ENCODE peak calls at places on chromosomes 5 and 9, in nine cellular contexts. U, I, X, F, Z, B, J, P and L are unnamed samples.

GRCh38 chr5:23507278-23507685 is at the start of gene PRDM9:
- DNase-seq in U (no peak), I (peak), X (peak), F (no peak), Z (peak), B (no peak), J (no peak), P (peak), L (peak)

GRCh38 chr5:167303582-167303981 is 987.9 kb upstream of the WWC1 start:
- DNase-seq in U (no peak), I (no peak), X (peak), F (no peak), Z (no peak), B (no peak), J (no peak), P (no peak), L (no peak)

GRCh38 chr9:70614786-70615565 is 200.5 kb upstream of the KLF9 start:
- DNase-seq in U (no peak), I (no peak), X (no peak), F (no peak), Z (no peak), B (no peak), J (no peak), P (no peak), L (peak)

GRCh38 chr5:79146352-79146751 is 34.7 kb downstream of the BHMT start:
- DNase-seq in U (no peak), I (no peak), X (no peak), F (no peak), Z (no peak), B (no peak), J (no peak), P (peak), L (no peak)

GRCh38 chr5:145531038-145531734 is 304.0 kb downstream of the PRELID2 start:
- DNase-seq in U (no peak), I (peak), X (no peak), F (no peak), Z (peak), B (no peak), J (no peak), P (peak), L (no peak)

GRCh38 chr9:112748041-112748440 is 2.5 kb upstream of the SNX30 start:
- DNase-seq in U (no peak), I (no peak), X (no peak), F (no peak), Z (no peak), B (no peak), J (no peak), P (no peak), L (no peak)

GRCh38 chr5:175460126-175460525 is 16.1 kb upstream of the DRD1 start:
- DNase-seq in U (no peak), I (no peak), X (no peak), F (no peak), Z (no peak), B (no peak), J (no peak), P (peak), L (no peak)

GRCh38 chr9:5817776-5818336 is 15.1 kb downstream of the ERMP1 start:
- DNase-seq in U (no peak), I (no peak), X (no peak), F (no peak), Z (no peak), B (no peak), J (no peak), P (peak), L (no peak)

GRCh38 chr5:123454236-123454911 is 31.2 kb upstream of the CEP120 start:
- DNase-seq in U (no peak), I (no peak), X (no peak), F (no peak), Z (no peak), B (no peak), J (no peak), P (peak), L (no peak)

GRCh38 chr5:147442134-147442726 is 67.6 kb downstream of the DPYSL3 start:
- DNase-seq in U (no peak), I (no peak), X (no peak), F (no peak), Z (no peak), B (no peak), J (no peak), P (no peak), L (no peak)

GRCh38 chr9:96186601-96187011 is 115.4 kb downstream of the HSD17B3 start:
- DNase-seq in U (no peak), I (no peak), X (peak), F (no peak), Z (peak), B (no peak), J (no peak), P (peak), L (peak)

GRCh38 chr9:10366171-10366779 is 246.5 kb downstream of the PTPRD start:
- DNase-seq in U (no peak), I (peak), X (peak), F (no peak), Z (no peak), B (peak), J (no peak), P (peak), L (no peak)

GRCh38 chr9:100521282-100521681 is 48.3 kb downstream of the TMEFF1 start:
- DNase-seq in U (no peak), I (no peak), X (no peak), F (no peak), Z (no peak), B (no peak), J (no peak), P (no peak), L (no peak)

GRCh38 chr5:39200081-39200480 is 19.3 kb downstream of the FYB1 start:
- DNase-seq in U (no peak), I (no peak), X (no peak), F (no peak), Z (no peak), B (no peak), J (no peak), P (no peak), L (no peak)

GRCh38 chr9:752681-753200 is 88.8 kb upstream of the DMRT1 start:
- DNase-seq in U (no peak), I (no peak), X (no peak), F (no peak), Z (no peak), B (no peak), J (no peak), P (peak), L (no peak)

GRCh38 chr9:4065054-4065453 is 234.8 kb downstream of the GLIS3 start:
- DNase-seq in U (no peak), I (no peak), X (no peak), F (no peak), Z (no peak), B (no peak), J (no peak), P (no peak), L (no peak)

GRCh38 chr5:177232761-177233160 is 70.8 kb downstream of the RAB24 start:
- DNase-seq in U (no peak), I (no peak), X (no peak), F (no peak), Z (no peak), B (no peak), J (no peak), P (no peak), L (no peak)

DNA sequence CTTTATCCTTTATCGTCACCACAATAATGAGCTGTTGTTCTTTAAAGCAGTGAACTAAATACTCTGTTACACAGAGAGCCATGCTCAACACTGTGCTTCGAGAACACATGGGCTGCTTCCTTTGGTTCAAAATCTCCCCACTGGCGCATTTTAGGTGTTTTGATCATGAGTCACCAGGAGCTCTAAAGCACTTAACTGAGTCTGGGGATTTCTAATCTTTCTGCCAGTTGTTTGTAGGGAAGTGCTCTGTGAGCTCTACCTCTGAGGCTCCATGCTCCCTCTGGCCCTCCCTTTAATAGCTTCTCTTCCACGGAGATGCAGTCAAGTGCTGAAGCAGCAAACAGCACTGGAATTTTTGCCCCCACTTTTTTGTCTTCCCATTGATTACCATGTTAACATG is 17.0 kb downstream of the ERAP2 start:
- DNase-seq in U (no peak), I (no peak), X (no peak), F (no peak), Z (no peak), B (no peak), J (peak), P (peak), L (no peak)
- H3K27ac ChIP-seq in U (no peak), I (no peak), X (no peak), F (no peak), Z (no peak), B (no peak), J (no peak), P (no peak), L (no peak)

DNA sequence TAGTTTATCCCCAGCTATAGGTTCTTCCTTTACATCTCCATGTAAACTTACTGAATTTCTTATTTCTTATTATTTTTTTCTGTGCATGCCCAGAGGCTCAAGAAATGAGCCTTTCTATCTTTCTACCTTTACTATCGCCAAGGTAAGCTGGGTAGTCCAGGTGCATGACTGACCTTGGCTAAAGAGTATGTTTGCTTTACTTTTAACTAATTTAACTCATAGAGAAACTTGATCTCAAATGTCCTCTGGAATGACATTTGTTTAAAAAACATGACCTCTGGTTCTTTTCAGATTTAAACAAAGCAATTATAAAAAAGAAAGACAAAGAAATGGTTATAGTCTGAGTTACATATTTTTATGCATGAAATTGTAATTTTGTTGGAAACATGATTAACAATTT is 397 bp downstream of the C6 start:
- DNase-seq in U (no peak), I (no peak), X (no peak), F (no peak), Z (no peak), B (no peak), J (no peak), P (no peak), L (no peak)
- H3K4me3 ChIP-seq in U (no peak), I (no peak), X (no peak), F (no peak), Z (no peak), B (no peak), J (no peak), P (no peak), L (no peak)

GRCh38 chr5:73447234-73448071 is 1.1 kb downstream of the FOXD1 start:
- DNase-seq in U (peak), I (no peak), X (peak), F (peak), Z (peak), B (no peak), J (peak), P (peak), L (peak)
- H3K27ac ChIP-seq in U (no peak), I (peak), X (no peak), F (no peak), Z (no peak), B (peak), J (no peak), P (no peak), L (peak)

GRCh38 chr5:170573660-170574059 is 69.8 kb downstream of the KCNIP1 start:
- DNase-seq in U (no peak), I (no peak), X (no peak), F (no peak), Z (no peak), B (no peak), J (no peak), P (no peak), L (no peak)

GRCh38 chr5:170571331-170571731 is 67.5 kb downstream of the KCNIP1 start:
- DNase-seq in U (no peak), I (peak), X (peak), F (no peak), Z (no peak), B (no peak), J (no peak), P (peak), L (no peak)

GRCh38 chr5:170573119-170573518 is 69.3 kb downstream of the KCNIP1 start:
- DNase-seq in U (no peak), I (no peak), X (no peak), F (no peak), Z (no peak), B (no peak), J (no peak), P (no peak), L (no peak)

GRCh38 chr5:170571885-170572284 is 68.1 kb downstream of the KCNIP1 start:
- DNase-seq in U (no peak), I (no peak), X (no peak), F (no peak), Z (no peak), B (no peak), J (no peak), P (no peak), L (no peak)

DNA sequence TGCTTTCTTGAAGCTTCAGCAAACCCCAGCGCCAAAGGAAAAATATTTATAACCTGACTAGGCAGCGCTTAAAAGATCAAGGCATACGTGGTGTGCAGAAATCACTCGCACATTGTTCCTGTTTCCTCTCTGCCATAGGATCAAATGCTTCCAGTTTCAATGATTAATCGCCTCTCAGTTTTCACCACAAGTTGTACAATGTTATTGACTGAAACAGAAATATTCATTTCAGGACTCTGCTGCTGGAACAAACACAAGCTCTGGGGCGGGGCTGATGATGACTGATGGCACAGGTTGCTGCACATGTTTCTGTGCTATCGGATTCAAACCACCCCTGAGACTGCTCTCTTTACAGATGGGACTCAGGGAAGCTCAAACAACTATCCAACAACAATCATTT is 68.6 kb downstream of the KCNIP1 start:
- DNase-seq in U (no peak), I (no peak), X (no peak), F (no peak), Z (no peak), B (no peak), J (no peak), P (peak), L (no peak)
- H3K4me3 ChIP-seq in U (no peak), I (peak), X (no peak), F (no peak), Z (no peak), B (no peak), J (no peak), P (no peak), L (no peak)

GRCh38 chr9:127521919-127522304 is 70.6 kb downstream of the LRSAM1 start:
- DNase-seq in U (no peak), I (no peak), X (no peak), F (no peak), Z (no peak), B (no peak), J (no peak), P (peak), L (peak)

GRCh38 chr9:127518091-127518856 is 67.0 kb downstream of the LRSAM1 start:
- DNase-seq in U (no peak), I (no peak), X (no peak), F (no peak), Z (no peak), B (no peak), J (no peak), P (no peak), L (peak)

GRCh38 chr9:127520941-127521918 is 69.9 kb downstream of the LRSAM1 start:
- DNase-seq in U (no peak), I (no peak), X (peak), F (no peak), Z (no peak), B (no peak), J (no peak), P (peak), L (peak)

GRCh38 chr9:127517620-127518019 is 66.3 kb downstream of the LRSAM1 start:
- DNase-seq in U (no peak), I (no peak), X (no peak), F (no peak), Z (no peak), B (no peak), J (no peak), P (no peak), L (peak)

GRCh38 chr9:127519301-127520166 is 68.2 kb downstream of the LRSAM1 start:
- DNase-seq in U (no peak), I (no peak), X (peak), F (no peak), Z (no peak), B (no peak), J (peak), P (peak), L (no peak)
- H3K27ac ChIP-seq in U (no peak), I (peak), X (no peak), F (no peak), Z (peak), B (peak), J (no peak), P (peak), L (peak)

GRCh38 chr9:83304686-83305085 is 233.5 kb downstream of the FRMD3 start:
- DNase-seq in U (no peak), I (no peak), X (no peak), F (no peak), Z (peak), B (no peak), J (no peak), P (no peak), L (peak)
- H3K4me3 ChIP-seq in U (no peak), I (no peak), X (no peak), F (no peak), Z (no peak), B (no peak), J (no peak), P (no peak), L (no peak)